ENCODE peak calls at places on chromosomes 16 and 17, in six cellular contexts. One of them, this sample, is unnamed.
A peak's percentile ranks its signal among the peaks of the same experiment; 100 is the strongest.

GRCh38 chr16:3171855-3172593 is 16.0 kb upstream of the OR1F1 start:
- DNase-seq in prostate gland: no peak
- DNase-seq in breast epithelium: no peak
- DNase-seq in A549: peak; percentile 82
- DNase-seq in tibial nerve: no peak
- DNase-seq in ovary: no peak
- DNase-seq in this sample: no peak

GRCh38 chr16:24976061-24976779 is 38.9 kb downstream of the ARHGAP17 start:
- DNase-seq in prostate gland: no peak
- DNase-seq in breast epithelium: no peak
- DNase-seq in A549: no peak
- DNase-seq in tibial nerve: no peak
- DNase-seq in ovary: no peak
- DNase-seq in this sample: no peak

GRCh38 chr16:2663553-2664521 is 18.5 kb upstream of the KCTD5 start:
- DNase-seq in prostate gland: peak; percentile 64
- DNase-seq in breast epithelium: no peak
- DNase-seq in A549: no peak
- DNase-seq in tibial nerve: no peak
- DNase-seq in ovary: no peak
- DNase-seq in this sample: no peak

GRCh38 chr16:68644715-68645493 is at the start of gene CDH3:
- DNase-seq in prostate gland: peak; percentile 84
- DNase-seq in breast epithelium: peak; percentile 87
- DNase-seq in A549: no peak
- DNase-seq in tibial nerve: no peak
- DNase-seq in ovary: peak; percentile 69
- DNase-seq in this sample: peak; percentile 62

GRCh38 chr17:2822358-2822757 is 26.1 kb downstream of the RAP1GAP2 start:
- DNase-seq in prostate gland: no peak
- DNase-seq in breast epithelium: no peak
- DNase-seq in A549: no peak
- DNase-seq in tibial nerve: no peak
- DNase-seq in ovary: no peak
- DNase-seq in this sample: no peak

GRCh38 chr17:20914658-20915057 is 128.2 kb downstream of the USP22 start:
- DNase-seq in prostate gland: no peak
- DNase-seq in breast epithelium: no peak
- DNase-seq in A549: no peak
- DNase-seq in tibial nerve: no peak
- DNase-seq in ovary: no peak
- DNase-seq in this sample: no peak

GRCh38 chr16:2194852-2195315 is 1.5 kb downstream of the CASKIN1 start:
- DNase-seq in prostate gland: peak; percentile 48
- DNase-seq in breast epithelium: peak; percentile 56
- DNase-seq in A549: peak; percentile 69
- DNase-seq in tibial nerve: no peak
- DNase-seq in ovary: no peak
- DNase-seq in this sample: peak; percentile 66

GRCh38 chr17:37273419-37274051 is 102.2 kb upstream of the C17orf78 start:
- DNase-seq in prostate gland: no peak
- DNase-seq in breast epithelium: no peak
- DNase-seq in A549: no peak
- DNase-seq in tibial nerve: no peak
- DNase-seq in ovary: no peak
- DNase-seq in this sample: no peak

GRCh38 chr16:65524997-65525396 is 403.1 kb upstream of the CDH11 start:
- DNase-seq in prostate gland: no peak
- DNase-seq in breast epithelium: no peak
- DNase-seq in A549: no peak
- DNase-seq in tibial nerve: no peak
- DNase-seq in ovary: no peak
- DNase-seq in this sample: no peak

GRCh38 chr17:74351552-74352210 is 10.0 kb downstream of the BTBD17 start:
- DNase-seq in prostate gland: no peak
- DNase-seq in breast epithelium: no peak
- DNase-seq in A549: no peak
- DNase-seq in tibial nerve: no peak
- DNase-seq in ovary: no peak
- DNase-seq in this sample: no peak

GRCh38 chr17:31610301-31610910 is 218.9 kb downstream of the RAB11FIP4 start:
- DNase-seq in prostate gland: no peak
- DNase-seq in breast epithelium: no peak
- DNase-seq in A549: no peak
- DNase-seq in tibial nerve: no peak
- DNase-seq in ovary: no peak
- DNase-seq in this sample: no peak

GRCh38 chr17:55152236-55152635 is 112.5 kb upstream of the HLF start:
- DNase-seq in prostate gland: no peak
- DNase-seq in breast epithelium: no peak
- DNase-seq in A549: no peak
- DNase-seq in tibial nerve: no peak
- DNase-seq in ovary: no peak
- DNase-seq in this sample: no peak

GRCh38 chr17:17698869-17699351 is 17.7 kb downstream of the RAI1 start:
- DNase-seq in prostate gland: no peak
- DNase-seq in breast epithelium: no peak
- DNase-seq in A549: no peak
- DNase-seq in tibial nerve: no peak
- DNase-seq in ovary: no peak
- DNase-seq in this sample: peak; percentile 82

GRCh38 chr17:17144061-17144460 is 62.1 kb downstream of the PLD6 start:
- DNase-seq in prostate gland: no peak
- DNase-seq in breast epithelium: no peak
- DNase-seq in A549: no peak
- DNase-seq in tibial nerve: no peak
- DNase-seq in ovary: no peak
- DNase-seq in this sample: no peak

GRCh38 chr16:15055141-15056053 is 477 bp downstream of the NTAN1 start:
- DNase-seq in prostate gland: no peak
- DNase-seq in breast epithelium: no peak
- DNase-seq in A549: peak; percentile 30
- DNase-seq in tibial nerve: no peak
- DNase-seq in ovary: peak; percentile 25
- DNase-seq in this sample: peak; percentile 46

GRCh38 chr16:49889725-49890397 is 33.9 kb upstream of the ZNF423 start:
- DNase-seq in prostate gland: no peak
- DNase-seq in breast epithelium: no peak
- DNase-seq in A549: no peak
- DNase-seq in tibial nerve: no peak
- DNase-seq in ovary: no peak
- DNase-seq in this sample: no peak

GRCh38 chr17:39738568-39738901 is 797 bp downstream of the GRB7 start:
- DNase-seq in prostate gland: peak; percentile 74
- DNase-seq in breast epithelium: peak; percentile 76
- DNase-seq in A549: peak; percentile 92
- DNase-seq in tibial nerve: no peak
- DNase-seq in ovary: no peak
- DNase-seq in this sample: peak; percentile 71

GRCh38 chr16:57480127-57480753 is 6.1 kb downstream of the DOK4 start:
- DNase-seq in prostate gland: no peak
- DNase-seq in breast epithelium: no peak
- DNase-seq in A549: peak; percentile 80
- DNase-seq in tibial nerve: no peak
- DNase-seq in ovary: peak; percentile 55
- DNase-seq in this sample: no peak

GRCh38 chr16:77457046-77457445 is 22.2 kb upstream of the ADAMTS18 start:
- DNase-seq in prostate gland: no peak
- DNase-seq in breast epithelium: no peak
- DNase-seq in A549: no peak
- DNase-seq in tibial nerve: no peak
- DNase-seq in ovary: no peak
- DNase-seq in this sample: no peak

GRCh38 chr16:4200000-4200780 is 41.7 kb downstream of the SRL start:
- DNase-seq in prostate gland: peak; percentile 69
- DNase-seq in breast epithelium: peak; percentile 73
- DNase-seq in A549: peak; percentile 74
- DNase-seq in tibial nerve: peak; percentile 31
- DNase-seq in ovary: peak; percentile 73
- DNase-seq in this sample: peak; percentile 90

GRCh38 chr17:42618442-42619150 is 9.1 kb downstream of the TUBG1 start:
- DNase-seq in prostate gland: peak; percentile 63
- DNase-seq in breast epithelium: peak; percentile 60
- DNase-seq in A549: peak; percentile 58
- DNase-seq in tibial nerve: no peak
- DNase-seq in ovary: peak; percentile 20
- DNase-seq in this sample: peak; percentile 51

GRCh38 chr16:14672403-14672971 is 21.6 kb downstream of the PLA2G10 start:
- DNase-seq in prostate gland: no peak
- DNase-seq in breast epithelium: no peak
- DNase-seq in A549: no peak
- DNase-seq in tibial nerve: no peak
- DNase-seq in ovary: no peak
- DNase-seq in this sample: peak; percentile 22

GRCh38 chr16:67555795-67556212 is 6.5 kb upstream of the CTCF start:
- DNase-seq in prostate gland: no peak
- DNase-seq in breast epithelium: no peak
- DNase-seq in A549: no peak
- DNase-seq in tibial nerve: no peak
- DNase-seq in ovary: no peak
- DNase-seq in this sample: no peak

GRCh38 chr16:15643453-15644305 is 725 bp upstream of the MARF1 start:
- DNase-seq in prostate gland: peak; percentile 11
- DNase-seq in breast epithelium: no peak
- DNase-seq in A549: peak; percentile 61
- DNase-seq in tibial nerve: no peak
- DNase-seq in ovary: peak; percentile 23
- DNase-seq in this sample: peak; percentile 39

GRCh38 chr16:87391324-87391949 is 699 bp upstream of the MAP1LC3B start:
- DNase-seq in prostate gland: no peak
- DNase-seq in breast epithelium: no peak
- DNase-seq in A549: no peak
- DNase-seq in tibial nerve: peak; percentile 57
- DNase-seq in ovary: peak; percentile 62
- DNase-seq in this sample: peak; percentile 46

GRCh38 chr16:67161595-67162058 is 1.9 kb downstream of the FBXL8 start:
- DNase-seq in prostate gland: peak; percentile 41
- DNase-seq in breast epithelium: no peak
- DNase-seq in A549: no peak
- DNase-seq in tibial nerve: no peak
- DNase-seq in ovary: no peak
- DNase-seq in this sample: no peak

GRCh38 chr17:28087743-28088142 is 45.3 kb downstream of the NLK start:
- DNase-seq in prostate gland: no peak
- DNase-seq in breast epithelium: no peak
- DNase-seq in A549: no peak
- DNase-seq in tibial nerve: no peak
- DNase-seq in ovary: no peak
- DNase-seq in this sample: no peak

GRCh38 chr16:79328327-79329162 is 272.0 kb downstream of the MAF start:
- DNase-seq in prostate gland: no peak
- DNase-seq in breast epithelium: no peak
- DNase-seq in A549: no peak
- DNase-seq in tibial nerve: no peak
- DNase-seq in ovary: no peak
- DNase-seq in this sample: no peak

GRCh38 chr17:80389011-80389995 is 25.7 kb upstream of the ENDOV start:
- DNase-seq in prostate gland: no peak
- DNase-seq in breast epithelium: no peak
- DNase-seq in A549: no peak
- DNase-seq in tibial nerve: no peak
- DNase-seq in ovary: no peak
- DNase-seq in this sample: no peak

GRCh38 chr16:968620-969019 is 2.2 kb downstream of the LMF1 start:
- DNase-seq in prostate gland: no peak
- DNase-seq in breast epithelium: no peak
- DNase-seq in A549: no peak
- DNase-seq in tibial nerve: no peak
- DNase-seq in ovary: no peak
- DNase-seq in this sample: no peak

GRCh38 chr16:35391328-35391727 is 1931.9 kb downstream of the TP53TG3F start:
- DNase-seq in prostate gland: peak; percentile 64
- DNase-seq in breast epithelium: no peak
- DNase-seq in A549: no peak
- DNase-seq in tibial nerve: no peak
- DNase-seq in ovary: no peak
- DNase-seq in this sample: no peak

GRCh38 chr16:28309811-28310311 is 17.5 kb downstream of the SBK1 start:
- DNase-seq in prostate gland: no peak
- DNase-seq in breast epithelium: no peak
- DNase-seq in A549: no peak
- DNase-seq in tibial nerve: no peak
- DNase-seq in ovary: no peak
- DNase-seq in this sample: no peak

GRCh38 chr16:9761870-9762269 is 420.4 kb downstream of the GRIN2A start:
- DNase-seq in prostate gland: no peak
- DNase-seq in breast epithelium: no peak
- DNase-seq in A549: no peak
- DNase-seq in tibial nerve: no peak
- DNase-seq in ovary: no peak
- DNase-seq in this sample: no peak

DNA sequence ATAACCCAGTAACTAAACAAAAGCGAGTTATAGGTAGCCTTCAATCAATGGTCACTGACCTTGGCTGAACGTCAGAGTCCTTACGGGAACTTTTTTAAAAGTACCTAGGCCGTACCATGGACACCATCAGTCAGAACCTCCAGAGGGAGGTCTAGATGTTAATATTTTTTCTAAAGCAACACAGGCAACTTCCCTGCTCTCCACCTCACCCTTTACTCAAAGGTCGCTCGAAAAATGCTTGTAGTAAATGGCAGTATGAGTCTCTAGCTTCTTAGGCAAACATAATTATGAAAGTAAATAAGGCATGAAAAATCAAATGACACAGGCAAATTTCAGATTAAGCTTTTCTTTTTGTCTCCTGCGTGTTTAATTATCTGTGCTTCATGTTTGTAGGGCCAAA is 82.1 kb downstream of the SLC39A11 start:
- DNase-seq in prostate gland: no peak
- DNase-seq in breast epithelium: no peak
- DNase-seq in A549: no peak
- DNase-seq in tibial nerve: no peak
- DNase-seq in ovary: no peak
- DNase-seq in this sample: no peak
- H3K4me1 ChIP-seq in prostate gland: no peaks in the 10 kb centered on the region
- H3K4me1 ChIP-seq in breast epithelium: no peaks in the 10 kb centered on the region
- H3K4me1 ChIP-seq in A549: peaks cover 18% of the 10 kb centered on the region
- H3K4me1 ChIP-seq in tibial nerve: no peaks in the 10 kb centered on the region
- H3K4me1 ChIP-seq in ovary: no peaks in the 10 kb centered on the region
- H3K4me1 ChIP-seq in this sample: no peaks in the 10 kb centered on the region

GRCh38 chr17:50855708-50856330 is 10.3 kb downstream of the TOB1 start:
- DNase-seq in prostate gland: no peak
- DNase-seq in breast epithelium: no peak
- DNase-seq in A549: no peak
- DNase-seq in tibial nerve: no peak
- DNase-seq in ovary: no peak
- DNase-seq in this sample: no peak
- H3K27ac ChIP-seq in prostate gland: peak overlapping the region; percentile 43
- H3K27ac ChIP-seq in breast epithelium: no peak overlapping the region
- H3K27ac ChIP-seq in A549: no peak overlapping the region
- H3K27ac ChIP-seq in tibial nerve: no peak overlapping the region
- H3K27ac ChIP-seq in ovary: no peak overlapping the region
- H3K27ac ChIP-seq in this sample: no peak overlapping the region

GRCh38 chr17:14331982-14332298 is 31.1 kb downstream of the HS3ST3B1 start:
- DNase-seq in prostate gland: no peak
- DNase-seq in breast epithelium: no peak
- DNase-seq in A549: no peak
- DNase-seq in tibial nerve: no peak
- DNase-seq in ovary: no peak
- DNase-seq in this sample: no peak
- H3K4me1 ChIP-seq in prostate gland: no peaks in the 10 kb centered on the region
- H3K4me1 ChIP-seq in breast epithelium: no peaks in the 10 kb centered on the region
- H3K4me1 ChIP-seq in A549: no peaks in the 10 kb centered on the region
- H3K4me1 ChIP-seq in tibial nerve: no peaks in the 10 kb centered on the region
- H3K4me1 ChIP-seq in ovary: peaks cover 4% of the 10 kb centered on the region
- H3K4me1 ChIP-seq in this sample: no peaks in the 10 kb centered on the region

GRCh38 chr17:43839670-43840101 is 6.7 kb upstream of the MPP3 start:
- DNase-seq in prostate gland: peak; percentile 33
- DNase-seq in breast epithelium: peak; percentile 80
- DNase-seq in A549: peak; percentile 72
- DNase-seq in tibial nerve: no peak
- DNase-seq in ovary: no peak
- DNase-seq in this sample: peak; percentile 78
- H3K27ac ChIP-seq in prostate gland: no peak overlapping the region
- H3K27ac ChIP-seq in breast epithelium: peak overlapping the region; percentile 46
- H3K27ac ChIP-seq in A549: peak overlapping the region; percentile 80
- H3K27ac ChIP-seq in tibial nerve: no peak overlapping the region
- H3K27ac ChIP-seq in ovary: no peak overlapping the region
- H3K27ac ChIP-seq in this sample: peak overlapping the region; percentile 42

This sample was measured in thyroid gland.